ENCODE peak calls at places on chromosomes 5 and 9, in eight cellular contexts. H is ELR; T is GDM1; E is GM13976; L is sciatic nerve; M is D721Med; U is RCC 7860; P is naive thymus-derived CD8-positive, alpha-beta T cell. N is an unnamed sample.
A peak's percentile ranks its signal among the peaks of the same experiment; 100 is the strongest.

GRCh38 chr5:133868946-133869674 is 99.3 kb downstream of the C5orf15 start:
- DNase-seq in T (peak; percentile 37), L (peak; percentile 88), H (peak; percentile 81), E (peak; percentile 76), P (peak; percentile 85), M (no peak), U (peak; percentile 37), N (peak; percentile 60)

GRCh38 chr5:10702911-10703491 is 58.0 kb downstream of the DAP start:
- DNase-seq in H (peak; percentile 76), L (no peak), M (no peak), T (no peak), U (peak; percentile 77), E (no peak), P (no peak), N (no peak)

GRCh38 chr5:15023846-15024245 is 152.3 kb upstream of the ANKH start:
- DNase-seq in M (no peak), H (peak; percentile 36), E (no peak), L (no peak), U (peak; percentile 33), P (no peak), T (no peak), N (no peak)

GRCh38 chr9:113558632-113559502 is 95.3 kb downstream of the RGS3 start:
- DNase-seq in L (peak; percentile 66), M (no peak), T (no peak), P (peak; percentile 9), U (peak; percentile 48), E (no peak), H (peak; percentile 30), N (no peak)

GRCh38 chr5:9198399-9198798 is 347.5 kb downstream of the SEMA5A start:
- DNase-seq in P (no peak), M (no peak), E (no peak), T (no peak), L (no peak), H (peak; percentile 47), U (no peak), N (no peak)

GRCh38 chr5:134467231-134467630 is 55.5 kb upstream of the CDKN2AIPNL start:
- DNase-seq in T (no peak), H (no peak), P (no peak), E (no peak), M (no peak), L (peak; percentile 51), U (no peak), N (no peak)

GRCh38 chr9:112348257-112348992 is 15.0 kb upstream of the PTBP3 start:
- DNase-seq in P (peak; percentile 84), M (no peak), E (peak; percentile 50), H (peak; percentile 90), T (no peak), U (no peak), L (peak; percentile 91), N (peak; percentile 73)

GRCh38 chr5:142200387-142200786 is 91.8 kb downstream of the NDFIP1 start:
- DNase-seq in E (no peak), H (no peak), P (no peak), L (no peak), U (no peak), T (no peak), M (no peak), N (no peak)

GRCh38 chr5:168648576-168648975 is 69.4 kb upstream of the PANK3 start:
- DNase-seq in T (no peak), U (no peak), P (no peak), M (no peak), L (no peak), E (no peak), H (no peak), N (no peak)

GRCh38 chr9:121966706-121967105 is 126.4 kb downstream of the TTLL11 start:
- DNase-seq in H (no peak), T (no peak), L (no peak), E (no peak), P (no peak), M (no peak), U (peak; percentile 21), N (no peak)

N was measured in naive thymus-derived CD4-positive, alpha-beta T cell.